ENCODE peak calls at places on chromosome 12, in five cellular contexts. U is right atrium auricular region, E is SK-N-SH, S is A549, Y is astrocyte. B is an unnamed sample.

GRCh38 chr12:132433641-132434395 is 56.1 kb upstream of the FBRSL1 start:
- DNase-seq in U (no peak), E (peak; percentile 51), S (no peak), Y (no peak), B (no peak)

GRCh38 chr12:117857632-117858274 is 111.0 kb downstream of the KSR2 start:
- DNase-seq in U (no peak), E (peak; percentile 71), S (peak; percentile 79), Y (peak; percentile 14), B (peak; percentile 46)

GRCh38 chr12:60209521-60209920 is 613.7 kb downstream of the SLC16A7 start:
- DNase-seq in U (no peak), E (no peak), S (no peak), Y (no peak), B (no peak)

GRCh38 chr12:132660047-132660446 is 27.1 kb downstream of the POLE start:
- DNase-seq in U (no peak), E (no peak), S (no peak), Y (no peak), B (no peak)

GRCh38 chr12:32843528-32844095 is 53.0 kb downstream of the PKP2 start:
- DNase-seq in U (no peak), E (no peak), S (no peak), Y (peak; percentile 32), B (no peak)

GRCh38 chr12:87813476-87814234 is 215.5 kb downstream of the C12orf50 start:
- DNase-seq in U (no peak), E (no peak), S (peak; percentile 76), Y (peak; percentile 91), B (no peak)

GRCh38 chr12:32435921-32436710 is 36.8 kb downstream of the FGD4 start:
- DNase-seq in U (no peak), E (no peak), S (peak; percentile 40), Y (peak; percentile 41), B (no peak)

GRCh38 chr12:46628176-46628575 is 197.6 kb downstream of the SLC38A4 start:
- DNase-seq in U (no peak), E (no peak), S (no peak), Y (no peak), B (no peak)

GRCh38 chr12:69966409-69966808 is 141.4 kb downstream of the MYRFL start:
- DNase-seq in U (peak; percentile 69), E (no peak), S (peak; percentile 47), Y (peak; percentile 61), B (no peak)

GRCh38 chr12:52692253-52692652 is 11.1 kb downstream of the KRT77 start:
- DNase-seq in U (no peak), E (peak; percentile 34), S (peak; percentile 36), Y (no peak), B (no peak)

GRCh38 chr12:106044773-106045172 is 94.0 kb downstream of the NUAK1 start:
- DNase-seq in U (no peak), E (peak; percentile 61), S (peak; percentile 39), Y (peak; percentile 62), B (peak; percentile 66)

GRCh38 chr12:108826115-108826806 is 31.1 kb downstream of the SSH1 start:
- DNase-seq in U (peak; percentile 86), E (peak; percentile 79), S (no peak), Y (peak; percentile 98), B (peak; percentile 65)

GRCh38 chr12:77697126-77697525 is 133.6 kb upstream of the NAV3 start:
- DNase-seq in U (no peak), E (no peak), S (no peak), Y (no peak), B (no peak)

GRCh38 chr12:19230299-19230866 is 100.8 kb downstream of the PLEKHA5 start:
- DNase-seq in U (no peak), E (no peak), S (no peak), Y (no peak), B (no peak)

GRCh38 chr12:112191201-112191600 is 65.8 kb downstream of the TRAFD1 start:
- DNase-seq in U (no peak), E (no peak), S (no peak), Y (no peak), B (no peak)

GRCh38 chr12:13187399-13187798 is 9.1 kb upstream of the EMP1 start:
- DNase-seq in U (no peak), E (no peak), S (peak; percentile 65), Y (peak; percentile 79), B (no peak)

DNA sequence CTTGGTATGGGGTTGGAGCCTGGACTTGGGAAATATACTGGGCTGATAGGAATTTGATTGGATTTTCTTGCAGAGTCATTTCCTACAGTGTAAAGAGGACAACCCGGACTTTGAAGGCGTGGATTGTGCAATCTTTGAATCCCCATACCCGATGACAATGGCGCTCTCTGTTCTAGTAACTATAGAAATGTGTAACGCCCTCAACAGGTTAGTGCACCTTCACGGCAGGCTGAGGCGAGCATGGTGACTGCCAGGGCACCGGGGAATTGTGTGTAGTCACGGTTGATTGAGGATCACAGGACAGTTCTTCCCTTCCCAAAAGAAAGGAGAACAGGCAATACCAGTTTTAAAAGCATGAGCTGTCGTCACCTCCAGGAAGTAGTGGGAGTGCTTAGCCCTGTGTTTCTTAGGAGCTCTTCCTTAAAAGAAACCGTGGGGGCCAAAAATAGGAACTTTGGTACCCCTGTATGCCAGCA is 58.3 kb downstream of the ANAPC7 start:
- DNase-seq in U (peak; percentile 54), E (no peak), S (no peak), Y (no peak), B (no peak)
- TF ChIP-seq CTCF in U (no peak), E (no peak), S (no peak), Y (no peak), B (no peak)

GRCh38 chr12:6322352-6322751 is 11.9 kb downstream of the PLEKHG6 start:
- DNase-seq in U (no peak), E (no peak), S (no peak), Y (no peak), B (no peak)
- H3K4me1 ChIP-seq in U (peaks cover 61% of the 10 kb centered on the region), E (peaks cover 23% of the 10 kb centered on the region), S (peaks cover 93% of the 10 kb centered on the region), Y (peaks cover 19% of the 10 kb centered on the region), B (peaks cover 12% of the 10 kb centered on the region)

GRCh38 chr12:20320552-20320951 is 47.8 kb upstream of the PDE3A start:
- DNase-seq in U (no peak), E (peak; percentile 14), S (no peak), Y (no peak), B (no peak)

GRCh38 chr12:20314325-20314724 is 54.0 kb upstream of the PDE3A start:
- DNase-seq in U (no peak), E (no peak), S (no peak), Y (peak; percentile 43), B (no peak)

GRCh38 chr12:20317554-20317953 is 50.8 kb upstream of the PDE3A start:
- DNase-seq in U (no peak), E (no peak), S (no peak), Y (no peak), B (no peak)

GRCh38 chr12:20319374-20319773 is 49.0 kb upstream of the PDE3A start:
- DNase-seq in U (no peak), E (no peak), S (no peak), Y (no peak), B (no peak)
- H3K4me3 ChIP-seq in U (no peak overlapping the region), E (no peak overlapping the region), S (no peak overlapping the region), Y (no peak overlapping the region), B (no peak overlapping the region)

GRCh38 chr12:74415633-74416032 is 122.0 kb upstream of the ATXN7L3B start:
- DNase-seq in U (no peak), E (peak; percentile 10), S (peak; percentile 62), Y (peak; percentile 5), B (no peak)
- TF ChIP-seq CTCF in U (no peak), E (peak; percentile 61), S (peak; percentile 78), Y (peak; percentile 54), B (peak; percentile 59)

GRCh38 chr12:40207551-40207950 is 17.2 kb upstream of the LRRK2 start:
- DNase-seq in U (no peak), E (no peak), S (no peak), Y (no peak), B (no peak)

GRCh38 chr12:40212566-40212965 is 12.2 kb upstream of the LRRK2 start:
- DNase-seq in U (no peak), E (no peak), S (no peak), Y (no peak), B (no peak)

GRCh38 chr12:40209886-40210285 is 14.9 kb upstream of the LRRK2 start:
- DNase-seq in U (no peak), E (no peak), S (peak; percentile 21), Y (no peak), B (no peak)

GRCh38 chr12:40208707-40209106 is 16.1 kb upstream of the LRRK2 start:
- DNase-seq in U (no peak), E (no peak), S (no peak), Y (no peak), B (no peak)

DNA sequence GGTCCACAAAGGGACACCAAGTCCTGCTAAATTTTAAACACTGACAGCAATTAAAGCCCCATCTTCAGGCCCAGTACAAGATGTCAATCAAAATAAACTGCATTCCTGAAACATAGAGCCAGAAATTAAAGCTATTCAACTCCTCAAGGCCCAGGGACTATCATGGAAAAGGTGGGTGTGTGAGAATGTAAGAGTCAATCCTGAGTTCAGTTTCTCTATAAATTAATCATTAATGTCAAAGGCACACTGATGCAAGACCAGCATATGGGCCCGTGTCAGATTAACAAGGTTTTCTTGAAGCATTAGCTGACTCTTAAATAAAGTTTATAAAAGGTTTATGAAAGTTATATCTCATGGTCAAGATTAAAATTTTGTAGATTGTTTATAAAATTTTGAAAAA is 13.6 kb upstream of the LRRK2 start:
- DNase-seq in U (no peak), E (no peak), S (no peak), Y (no peak), B (no peak)
- H3K4me1 ChIP-seq in U (no peaks in the 10 kb centered on the region), E (no peaks in the 10 kb centered on the region), S (peaks cover 41% of the 10 kb centered on the region), Y (no peaks in the 10 kb centered on the region), B (no peaks in the 10 kb centered on the region)

B was measured in BE2C.